ENCODE peak calls at places on chromosome 11, in four cellular contexts. R, I, A and S are unnamed samples.

GRCh38 chr11:44727373-44728084 is 767 bp downstream of the TSPAN18 start:
- DNase-seq in R (peak), I (peak), A (peak), S (no peak)

GRCh38 chr11:114120606-114121005 is 61.1 kb downstream of the ZBTB16 start:
- DNase-seq in A (peak), I (no peak), R (no peak), S (no peak)

GRCh38 chr11:44755553-44756505 is 29.1 kb downstream of the TSPAN18 start:
- DNase-seq in A (no peak), R (peak), I (no peak), S (no peak)

GRCh38 chr11:117796456-117797428 is at the start of gene DSCAML1:
- DNase-seq in R (peak), A (no peak), I (no peak), S (no peak)

GRCh38 chr11:113675003-113675471 is 31.1 kb downstream of the TMPRSS5 start:
- DNase-seq in I (no peak), R (no peak), A (no peak), S (peak)

GRCh38 chr11:73389134-73389525 is 12.9 kb downstream of the RELT start:
- DNase-seq in R (no peak), A (no peak), I (no peak), S (no peak)

GRCh38 chr11:35114901-35115687 is 23.9 kb upstream of the CD44 start:
- DNase-seq in I (no peak), A (no peak), R (no peak), S (no peak)

GRCh38 chr11:82900277-82901164 is at the start of gene PRCP:
- DNase-seq in R (peak), A (peak), I (peak), S (peak)

GRCh38 chr11:12864316-12865156 is 144.6 kb upstream of the RASSF10 start:
- DNase-seq in A (no peak), R (no peak), I (no peak), S (peak)

GRCh38 chr11:43738600-43739409 is 58.3 kb downstream of the HSD17B12 start:
- DNase-seq in R (peak), A (no peak), I (no peak), S (peak)

GRCh38 chr11:31816467-31817053 is 5.4 kb upstream of the PAX6 start:
- DNase-seq in R (no peak), A (no peak), I (no peak), S (no peak)
- H3K4me3 ChIP-seq in R (no peak), A (peak), I (peak), S (no peak)

GRCh38 chr11:67043572-67044329 is 12.9 kb upstream of the RHOD start:
- DNase-seq in R (no peak), I (no peak), A (no peak), S (no peak)

GRCh38 chr11:67044496-67044895 is 12.2 kb upstream of the RHOD start:
- DNase-seq in R (no peak), I (no peak), A (no peak), S (no peak)

GRCh38 chr11:67045314-67045713 is 11.3 kb upstream of the RHOD start:
- DNase-seq in I (no peak), A (peak), R (no peak), S (no peak)

GRCh38 chr11:67041602-67042001 is 15.0 kb upstream of the RHOD start:
- DNase-seq in I (no peak), A (no peak), R (no peak), S (no peak)

GRCh38 chr11:67040147-67040546 is 16.5 kb upstream of the RHOD start:
- DNase-seq in R (no peak), I (no peak), A (no peak), S (no peak)
- TF ChIP-seq CTCF in R (no peak), I (no peak), A (no peak), S (no peak)

DNA sequence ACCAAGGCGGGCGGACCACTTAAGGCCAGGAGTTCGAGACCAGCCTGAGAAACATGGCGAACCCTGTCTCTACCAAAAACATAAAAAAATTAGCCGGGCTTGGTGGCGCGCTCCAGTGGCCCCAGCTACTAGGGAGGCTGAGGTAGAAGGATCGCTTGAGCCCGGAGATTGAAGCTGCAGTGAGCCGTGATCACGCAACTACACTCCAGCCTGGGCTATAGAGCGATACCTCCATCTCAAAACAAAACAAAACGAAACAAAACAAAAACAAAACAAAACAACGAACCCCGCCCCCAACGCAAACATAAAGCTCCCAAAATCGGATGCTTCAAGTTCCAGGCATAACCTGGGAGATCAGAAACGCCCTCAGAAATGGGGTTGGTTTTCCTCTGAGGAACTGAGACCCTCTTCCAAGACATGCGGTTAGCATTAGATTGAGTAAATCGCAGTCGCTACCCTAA is 564 bp downstream of the LRRC51 start:
- DNase-seq in I (no peak), R (no peak), A (no peak), S (no peak)
- H3K4me3 ChIP-seq in I (peak), R (peak), A (peak), S (peak)

DNA sequence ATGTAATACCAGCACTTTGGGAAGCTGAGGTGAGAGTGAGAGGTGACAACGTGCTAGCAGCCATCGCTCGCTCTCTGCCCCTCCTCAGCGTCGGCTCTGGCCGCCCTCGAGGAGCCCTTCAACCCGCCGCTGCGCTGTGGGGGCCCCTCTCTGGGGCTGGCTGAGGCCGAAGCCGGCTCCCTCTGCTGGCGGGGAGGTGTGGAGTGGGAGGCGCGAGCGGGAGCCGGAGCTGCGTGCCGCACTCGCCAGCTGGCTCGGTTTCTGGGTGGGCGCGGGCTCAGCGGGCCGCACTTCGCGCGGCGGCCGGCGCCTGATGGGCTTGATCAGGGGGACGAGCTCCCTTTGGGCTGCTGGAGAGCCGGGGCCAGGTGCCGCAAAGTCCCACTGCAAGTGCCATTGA is 98.9 kb upstream of the UBASH3B start:
- DNase-seq in I (no peak), A (no peak), R (peak), S (no peak)
- TF ChIP-seq CTCF in I (peak), A (peak), R (peak), S (peak)